ENCODE peak calls at places on chromosomes 1 and 21, in four cellular contexts. Y, P, F and W are unnamed samples. For H3K36me3 and H3K4me1, the result is how much of the 10 kb centered on the place peaks cover.

GRCh38 chr1:100036718-100037664 is 67.2 kb downstream of the SLC35A3 start:
- DNase-seq in P (peak), Y (no peak), F (no peak), W (no peak)

GRCh38 chr1:79902418-79902817 is 895.9 kb upstream of the ADGRL4 start:
- DNase-seq in Y (no peak), F (no peak), P (peak), W (no peak)

GRCh38 chr1:245094954-245095353 is 59.8 kb upstream of the KIF26B start:
- DNase-seq in P (no peak), F (no peak), Y (no peak), W (no peak)

GRCh38 chr1:71600023-71600422 is 519.2 kb upstream of the ZRANB2 start:
- DNase-seq in P (no peak), Y (no peak), F (no peak), W (no peak)

GRCh38 chr21:36194024-36194423 is 37.4 kb downstream of the DOP1B start:
- DNase-seq in Y (no peak), F (no peak), P (no peak), W (no peak)

GRCh38 chr21:20662523-20662922 is 335.7 kb upstream of the NCAM2 start:
- DNase-seq in P (no peak), F (no peak), Y (no peak), W (no peak)

GRCh38 chr1:56056438-56057312 is 522.7 kb downstream of the PLPP3 start:
- DNase-seq in P (peak), F (no peak), Y (no peak), W (no peak)

GRCh38 chr1:64265141-64265540 is 61.7 kb downstream of the UBE2U start:
- DNase-seq in Y (no peak), P (no peak), F (no peak), W (no peak)

GRCh38 chr1:218342091-218342490 is 3.0 kb upstream of the TGFB2 start:
- DNase-seq in Y (no peak), F (no peak), P (no peak), W (no peak)

GRCh38 chr1:21268281-21269239 is 21.7 kb downstream of the ECE1 start:
- DNase-seq in Y (no peak), P (no peak), F (no peak), W (no peak)
- H3K36me3 ChIP-seq in Y (under half), P (under half), F (under half), W (half or more)

GRCh38 chr1:225577243-225577642 is 75.7 kb downstream of the ENAH start:
- DNase-seq in F (no peak), Y (no peak), P (no peak), W (no peak)
- H3K4me1 ChIP-seq in F (under half), Y (under half), P (half or more), W (half or more)

GRCh38 chr1:7374761-7375160 is 396.3 kb upstream of the VAMP3 start:
- DNase-seq in F (no peak), Y (peak), P (no peak), W (peak)

GRCh38 chr1:7375781-7376660 is 395.1 kb upstream of the VAMP3 start:
- DNase-seq in P (no peak), F (no peak), Y (no peak), W (peak)

GRCh38 chr1:7376676-7377075 is 394.4 kb upstream of the VAMP3 start:
- DNase-seq in F (no peak), P (no peak), Y (no peak), W (no peak)

GRCh38 chr1:7373936-7374760 is 396.9 kb upstream of the VAMP3 start:
- DNase-seq in P (peak), Y (peak), F (no peak), W (peak)

DNA sequence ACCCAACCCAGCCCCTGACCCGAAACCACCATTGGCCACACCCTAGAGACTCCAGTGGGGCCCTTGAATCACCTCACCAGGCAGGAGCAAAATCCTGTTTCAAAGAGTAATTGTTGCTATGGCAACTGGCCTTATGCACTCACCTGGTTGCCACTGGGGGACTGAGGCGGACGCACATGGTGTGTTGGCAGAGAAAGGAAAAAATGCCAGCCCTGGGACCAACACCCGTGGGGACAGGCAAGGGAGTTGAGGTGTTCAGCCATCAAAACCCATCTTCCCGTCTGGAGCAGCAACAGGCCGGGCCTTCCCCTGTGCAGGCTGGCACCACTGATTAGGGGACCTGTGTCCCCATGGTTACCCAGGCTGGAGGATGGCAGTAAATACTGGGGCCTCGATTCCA is 395.8 kb upstream of the VAMP3 start:
- DNase-seq in F (no peak), P (no peak), Y (no peak), W (peak)
- H3K36me3 ChIP-seq in F (under half), P (under half), Y (under half), W (under half)

DNA sequence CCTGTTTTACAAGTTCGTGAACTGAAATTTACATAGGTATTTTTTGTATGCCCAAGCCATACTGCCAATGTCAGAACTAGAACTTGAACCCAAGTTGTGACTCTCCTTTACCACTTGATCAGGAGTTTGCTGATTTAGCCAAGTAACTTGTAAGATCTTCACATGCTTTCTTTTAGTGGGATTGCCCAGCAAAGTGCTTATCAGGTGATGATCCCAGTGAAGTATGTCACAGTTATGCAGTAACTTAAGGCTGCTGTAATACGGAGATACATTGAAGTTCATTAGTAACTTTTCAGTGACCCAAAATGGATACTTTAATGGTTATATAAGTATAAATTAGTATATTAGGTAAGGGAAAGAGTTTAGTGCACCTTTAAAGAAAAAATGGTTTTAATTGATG is 3.8 kb downstream of the SRSF11 start:
- DNase-seq in F (no peak), P (no peak), Y (no peak), W (no peak)
- H3K4me1 ChIP-seq in F (half or more), P (under half), Y (under half), W (half or more)

GRCh38 chr1:2593251-2593878 is 6.8 kb downstream of the PRXL2B start:
- DNase-seq in F (no peak), Y (peak), P (no peak), W (peak)

GRCh38 chr1:2594001-2594640 is 7.5 kb downstream of the PRXL2B start:
- DNase-seq in P (peak), F (peak), Y (peak), W (peak)

GRCh38 chr1:2595812-2596529 is 9.4 kb downstream of the PRXL2B start:
- DNase-seq in Y (peak), P (no peak), F (no peak), W (peak)

GRCh38 chr1:2595261-2595811 is 8.8 kb downstream of the PRXL2B start:
- DNase-seq in F (no peak), P (no peak), Y (peak), W (peak)

DNA sequence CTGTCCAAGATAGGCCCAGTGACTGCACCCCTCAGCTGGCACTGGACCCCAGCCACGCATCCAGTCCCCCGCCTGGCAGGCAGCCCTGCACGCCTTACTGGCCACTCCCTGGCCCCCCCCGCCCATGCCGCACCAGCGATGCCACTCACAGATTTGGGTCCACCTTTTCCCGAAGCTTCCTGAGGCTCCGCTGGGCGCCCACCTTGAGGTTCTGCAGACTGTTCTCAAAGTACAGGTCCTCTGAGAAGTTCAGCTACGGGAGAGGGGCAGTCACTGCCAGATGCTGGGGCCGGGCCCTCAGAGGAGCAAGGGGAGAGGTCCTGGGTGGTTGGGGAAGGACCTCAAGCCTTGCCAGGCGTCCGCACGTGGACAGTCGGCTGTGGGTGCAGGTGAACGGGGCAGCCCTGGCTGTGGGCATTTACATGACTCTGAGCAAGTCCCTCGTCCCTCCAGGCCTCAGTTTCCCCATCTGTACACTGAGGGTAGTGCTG is 8.1 kb downstream of the PRXL2B start:
- DNase-seq in F (no peak), P (no peak), Y (peak), W (peak)
- H3K36me3 ChIP-seq in F (under half), P (under half), Y (under half), W (under half)

GRCh38 chr1:154420961-154421924 is 16.1 kb downstream of the IL6R start:
- DNase-seq in Y (peak), P (no peak), F (no peak), W (no peak)
- H3K4me1 ChIP-seq in Y (under half), P (under half), F (half or more), W (half or more)

GRCh38 chr1:168236836-168237611 is 11.2 kb downstream of the SFT2D2 start:
- DNase-seq in Y (no peak), P (peak), F (no peak), W (no peak)

GRCh38 chr1:168230709-168231108 is 4.9 kb downstream of the SFT2D2 start:
- DNase-seq in Y (no peak), F (no peak), P (no peak), W (no peak)

GRCh38 chr1:168234846-168235547 is 9.2 kb downstream of the SFT2D2 start:
- DNase-seq in P (peak), F (no peak), Y (no peak), W (no peak)

GRCh38 chr1:168235937-168236336 is 10.1 kb downstream of the SFT2D2 start:
- DNase-seq in Y (no peak), P (no peak), F (no peak), W (no peak)

GRCh38 chr1:168235548-168235885 is 9.7 kb downstream of the SFT2D2 start:
- DNase-seq in F (no peak), Y (no peak), P (peak), W (no peak)
- H3K36me3 ChIP-seq in F (under half), Y (under half), P (under half), W (under half)